ENCODE peak calls at places on chromosomes 1 and 21, in seven cellular contexts. T is GM12891, E is K562, N is spleen, Q is stomach, W is HCT116, L is prostate gland. B is an unnamed sample.

GRCh38 chr1:48693674-48694347 is 82.9 kb downstream of the BEND5 start:
- DNase-seq in E (no peak), W (no peak), N (no peak), Q (no peak), T (no peak), L (no peak), B (no peak)

GRCh38 chr1:6638226-6638625 is 13.6 kb downstream of the THAP3 start:
- DNase-seq in N (no peak), T (no peak), Q (no peak), L (peak), E (no peak), W (no peak), B (no peak)

GRCh38 chr1:117794073-117794472 is 135.3 kb downstream of the GDAP2 start:
- DNase-seq in T (no peak), L (no peak), Q (no peak), W (no peak), E (no peak), N (no peak), B (no peak)

GRCh38 chr1:17217607-17218006 is 12.7 kb downstream of the PADI1 start:
- DNase-seq in L (no peak), T (no peak), E (no peak), W (no peak), Q (no peak), N (no peak), B (no peak)

GRCh38 chr1:31625561-31626272 is 8.2 kb downstream of the HCRTR1 start:
- DNase-seq in Q (no peak), W (no peak), N (no peak), T (no peak), L (no peak), E (no peak), B (no peak)

GRCh38 chr1:38994196-38994595 is 3.1 kb downstream of the AKIRIN1 start:
- DNase-seq in T (no peak), N (no peak), E (no peak), Q (no peak), W (no peak), L (no peak), B (no peak)

GRCh38 chr1:108643492-108644333 is 17.2 kb downstream of the HENMT1 start:
- DNase-seq in E (peak), L (peak), W (peak), Q (peak), N (no peak), T (peak), B (peak)

GRCh38 chr1:154837679-154838171 is 32.4 kb downstream of the KCNN3 start:
- DNase-seq in Q (peak), N (peak), E (no peak), L (no peak), T (peak), W (no peak), B (peak)

GRCh38 chr1:117658676-117659075 is 52.8 kb downstream of the TENT5C start:
- DNase-seq in T (no peak), Q (peak), W (no peak), N (peak), L (no peak), E (no peak), B (no peak)

GRCh38 chr1:2073382-2074230 is 23.4 kb downstream of the PRKCZ start:
- DNase-seq in L (no peak), E (peak), T (no peak), W (no peak), N (no peak), Q (no peak), B (no peak)

GRCh38 chr1:30407030-30407861 is 316.1 kb downstream of the MATN1 start:
- DNase-seq in E (no peak), T (no peak), Q (peak), N (peak), L (no peak), W (no peak), B (no peak)

GRCh38 chr1:160255761-160256300 is 6.5 kb downstream of the DCAF8 start:
- DNase-seq in N (no peak), E (no peak), L (no peak), Q (no peak), T (no peak), W (no peak), B (no peak)

GRCh38 chr1:99745684-99746083 is 20.8 kb downstream of the FRRS1 start:
- DNase-seq in N (no peak), E (no peak), W (no peak), T (no peak), L (no peak), Q (no peak), B (no peak)

GRCh38 chr1:119808972-119809550 is 2.2 kb downstream of the REG4 start:
- DNase-seq in W (peak), L (peak), N (peak), T (peak), E (peak), Q (peak), B (peak)

GRCh38 chr1:47184771-47185677 is 4.8 kb downstream of the PDZK1IP1 start:
- DNase-seq in L (no peak), N (peak), Q (peak), T (no peak), E (no peak), W (no peak), B (no peak)

GRCh38 chr1:205767248-205767647 is 8.0 kb downstream of the RAB29 start:
- DNase-seq in T (no peak), E (no peak), N (no peak), W (no peak), L (no peak), Q (no peak), B (no peak)

GRCh38 chr1:236092899-236093298 is 28.0 kb upstream of the NID1 start:
- DNase-seq in N (no peak), Q (no peak), E (no peak), W (no peak), T (no peak), L (no peak), B (no peak)

GRCh38 chr21:43348801-43349261 is 78.1 kb downstream of the SIK1 start:
- DNase-seq in E (no peak), Q (no peak), L (no peak), T (no peak), N (no peak), W (no peak), B (no peak)

GRCh38 chr1:161092621-161093028 is 3.3 kb upstream of the NECTIN4 start:
- DNase-seq in N (no peak), Q (no peak), W (no peak), T (no peak), L (no peak), E (no peak), B (no peak)

GRCh38 chr1:219174672-219175564 is 1.2 kb downstream of the LYPLAL1 start:
- DNase-seq in E (peak), W (no peak), Q (no peak), N (no peak), L (peak), T (no peak), B (no peak)

GRCh38 chr1:226973898-226974543 is 33.9 kb downstream of the COQ8A start:
- DNase-seq in N (no peak), T (no peak), W (no peak), E (no peak), Q (no peak), L (no peak), B (no peak)

GRCh38 chr1:115452600-115453329 is 114.7 kb upstream of the NGF start:
- DNase-seq in N (no peak), W (no peak), Q (no peak), E (no peak), T (no peak), L (no peak), B (no peak)

GRCh38 chr1:75616436-75617433 is 5.8 kb upstream of the SLC44A5 start:
- DNase-seq in T (no peak), L (no peak), N (peak), Q (no peak), W (no peak), E (no peak), B (no peak)

GRCh38 chr1:26122988-26123973 is 11.7 kb downstream of the PDIK1L start:
- DNase-seq in L (no peak), E (peak), W (no peak), T (no peak), N (no peak), Q (no peak), B (no peak)

GRCh38 chr1:27591622-27592021 is 12.3 kb downstream of the AHDC1 start:
- DNase-seq in T (no peak), W (no peak), Q (no peak), E (no peak), N (no peak), L (no peak), B (no peak)

GRCh38 chr1:227924168-227924837 is 23.4 kb downstream of the WNT9A start:
- DNase-seq in E (no peak), L (no peak), N (no peak), Q (no peak), W (no peak), T (no peak), B (no peak)

GRCh38 chr1:55626326-55626725 is 411.2 kb upstream of the USP24 start:
- DNase-seq in W (no peak), L (no peak), N (no peak), Q (no peak), E (no peak), T (no peak), B (no peak)

GRCh38 chr1:27623327-27624212 is 11.4 kb downstream of the FGR start:
- DNase-seq in E (no peak), N (no peak), L (no peak), Q (no peak), T (no peak), W (no peak), B (no peak)

GRCh38 chr1:207823880-207824566 is 72.2 kb downstream of the CD46 start:
- DNase-seq in W (peak), L (peak), Q (peak), T (no peak), E (no peak), N (peak), B (no peak)

GRCh38 chr1:207822124-207822601 is 70.3 kb downstream of the CD46 start:
- DNase-seq in Q (no peak), T (peak), E (no peak), N (peak), L (no peak), W (no peak), B (peak)

GRCh38 chr1:207823531-207823879 is 71.7 kb downstream of the CD46 start:
- DNase-seq in T (no peak), W (no peak), N (no peak), Q (no peak), E (no peak), L (no peak), B (no peak)

GRCh38 chr1:207821464-207822045 is 69.7 kb downstream of the CD46 start:
- DNase-seq in L (no peak), N (no peak), W (no peak), Q (no peak), T (no peak), E (no peak), B (no peak)

GRCh38 chr1:207822602-207823451 is 71.0 kb downstream of the CD46 start:
- DNase-seq in E (peak), W (no peak), Q (peak), L (peak), N (peak), T (peak), B (peak)
- TF ChIP-seq POLR2A in E (no peak), W (no peak), Q (no peak), L (peak), N (peak), T (peak), B (peak)

GRCh38 chr1:12462586-12462985 is 155.4 kb downstream of the DHRS3 start:
- DNase-seq in W (no peak), T (no peak), N (no peak), Q (no peak), L (no peak), E (no peak), B (no peak)

GRCh38 chr1:12465126-12465525 is 152.9 kb downstream of the DHRS3 start:
- DNase-seq in Q (no peak), W (no peak), T (no peak), E (no peak), N (no peak), L (no peak), B (no peak)

GRCh38 chr1:12464627-12465056 is 153.4 kb downstream of the DHRS3 start:
- DNase-seq in W (no peak), N (no peak), E (no peak), L (peak), Q (no peak), T (no peak), B (no peak)

GRCh38 chr1:12461764-12462163 is 156.2 kb downstream of the DHRS3 start:
- DNase-seq in W (no peak), T (no peak), E (no peak), Q (no peak), L (no peak), N (no peak), B (no peak)

DNA sequence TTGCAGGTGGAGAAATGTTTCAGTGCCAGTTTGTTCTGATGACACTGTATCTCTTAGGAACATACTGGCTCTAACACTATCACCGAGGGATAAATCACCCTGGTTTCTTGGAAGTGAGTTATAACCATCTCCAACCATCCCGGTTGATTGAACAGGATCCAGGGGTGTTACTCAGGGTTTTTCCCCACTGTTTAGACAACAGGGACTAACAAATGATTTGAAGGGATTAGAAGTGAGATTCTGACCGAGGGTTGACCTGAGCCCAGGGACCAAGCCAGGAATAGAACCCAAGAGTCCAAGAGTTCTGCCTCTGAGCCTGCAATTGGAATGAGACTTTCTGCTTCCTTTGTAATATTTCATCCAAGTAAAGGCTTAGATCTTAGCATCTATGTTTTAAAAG is 154.0 kb downstream of the DHRS3 start:
- DNase-seq in L (no peak), Q (no peak), N (no peak), W (no peak), E (no peak), T (no peak), B (no peak)
- TF ChIP-seq POLR2AphosphoS5 in L (peak), Q (peak), N (no peak), W (no peak), E (no peak), T (no peak), B (no peak)

DNA sequence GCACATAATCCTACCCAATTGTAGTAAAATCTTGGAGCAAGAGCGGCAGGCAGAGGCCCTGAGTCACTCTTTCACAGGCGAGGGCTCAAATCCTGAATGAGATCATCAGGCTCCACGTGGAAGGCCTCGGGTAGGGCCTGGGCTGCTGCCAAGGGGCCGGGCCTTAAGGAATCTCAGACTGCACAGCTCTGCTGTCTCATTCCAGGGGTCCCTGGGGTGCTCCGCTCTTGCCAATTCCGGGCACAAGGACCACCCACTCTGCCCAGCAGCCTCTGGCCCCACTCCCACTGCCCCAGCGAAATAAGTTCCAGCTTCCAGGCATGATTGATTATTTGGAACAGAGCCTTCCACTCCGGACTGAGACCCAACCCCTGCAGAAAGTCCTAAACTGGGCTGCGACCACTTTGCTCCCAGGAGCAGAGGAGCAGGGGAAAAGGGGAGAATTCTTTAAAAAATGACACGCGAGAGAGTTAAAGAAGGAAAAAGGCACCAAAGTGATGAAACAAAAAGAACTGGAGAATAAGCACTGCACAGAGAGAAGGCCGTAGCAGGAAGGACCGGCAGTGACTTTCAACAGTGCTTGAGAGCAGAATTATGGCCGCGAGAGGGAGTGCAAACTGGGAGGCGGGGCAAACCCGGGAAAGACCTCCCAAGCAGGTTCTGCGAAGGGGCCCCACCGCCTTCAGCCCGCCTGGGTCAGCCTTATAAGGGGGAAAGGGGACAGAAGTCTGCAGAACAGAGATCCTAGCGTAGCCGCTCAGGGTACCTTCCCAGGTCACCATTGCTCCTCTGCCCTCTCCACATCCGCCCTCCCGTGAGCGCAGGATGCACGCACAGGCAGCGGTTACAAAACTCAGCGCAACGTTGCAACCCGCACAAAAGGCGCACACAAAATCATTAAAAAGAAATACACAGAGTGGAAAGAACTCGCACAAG is 2.0 kb downstream of the ADAMTS1 start:
- DNase-seq in L (peak), N (peak), E (no peak), T (no peak), Q (peak), W (no peak), B (no peak)
- TF ChIP-seq POLR2A in L (peak), N (no peak), E (no peak), T (no peak), Q (no peak), W (no peak), B (no peak)

DNA sequence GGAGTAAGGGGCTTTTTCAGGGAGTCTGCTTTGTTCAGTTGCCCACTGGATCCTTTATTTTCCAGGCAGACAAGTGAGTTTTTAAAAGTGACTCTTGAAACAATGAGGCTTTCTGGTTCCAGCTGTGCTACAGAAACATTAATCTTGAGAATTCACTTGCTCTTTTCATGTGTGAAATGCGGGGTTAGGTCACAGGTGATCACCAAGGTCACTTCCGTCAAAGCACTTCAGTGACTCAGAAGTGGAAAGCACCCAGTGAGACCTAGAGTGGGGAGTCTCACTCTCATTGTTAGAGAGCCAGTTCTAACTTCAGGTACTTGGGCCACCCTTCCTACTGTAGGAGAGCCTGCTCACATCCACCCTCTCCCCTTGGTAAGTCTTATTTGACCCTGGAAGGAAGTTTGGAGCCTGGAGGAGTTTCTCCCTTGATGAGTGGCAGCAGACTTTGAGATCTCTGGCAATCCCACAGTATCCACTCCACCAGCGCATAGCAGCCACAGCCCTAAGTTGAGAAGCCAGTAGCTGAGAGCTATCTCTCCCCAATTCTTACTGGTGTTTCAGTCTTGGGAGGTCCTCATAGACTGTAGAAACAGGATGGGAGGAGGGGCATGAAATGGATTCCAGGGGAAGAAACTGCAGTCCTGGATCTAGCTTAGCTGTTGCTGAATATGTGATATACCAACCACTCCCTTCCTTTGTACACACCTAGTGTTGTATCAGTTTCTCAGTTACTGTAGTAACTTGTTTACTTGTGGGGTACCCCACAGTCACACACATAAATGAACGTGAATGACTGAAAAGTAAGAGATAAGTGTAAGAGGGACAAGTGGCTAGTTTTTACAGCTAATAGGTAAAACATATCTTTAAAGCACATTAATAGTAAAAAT is 3.1 kb downstream of the TACSTD2 start:
- DNase-seq in N (no peak), T (peak), Q (no peak), L (no peak), W (no peak), E (no peak), B (peak)
- TF ChIP-seq POLR2AphosphoS5 in N (no peak), T (peak), Q (peak), L (no peak), W (no peak), E (no peak), B (peak)

DNA sequence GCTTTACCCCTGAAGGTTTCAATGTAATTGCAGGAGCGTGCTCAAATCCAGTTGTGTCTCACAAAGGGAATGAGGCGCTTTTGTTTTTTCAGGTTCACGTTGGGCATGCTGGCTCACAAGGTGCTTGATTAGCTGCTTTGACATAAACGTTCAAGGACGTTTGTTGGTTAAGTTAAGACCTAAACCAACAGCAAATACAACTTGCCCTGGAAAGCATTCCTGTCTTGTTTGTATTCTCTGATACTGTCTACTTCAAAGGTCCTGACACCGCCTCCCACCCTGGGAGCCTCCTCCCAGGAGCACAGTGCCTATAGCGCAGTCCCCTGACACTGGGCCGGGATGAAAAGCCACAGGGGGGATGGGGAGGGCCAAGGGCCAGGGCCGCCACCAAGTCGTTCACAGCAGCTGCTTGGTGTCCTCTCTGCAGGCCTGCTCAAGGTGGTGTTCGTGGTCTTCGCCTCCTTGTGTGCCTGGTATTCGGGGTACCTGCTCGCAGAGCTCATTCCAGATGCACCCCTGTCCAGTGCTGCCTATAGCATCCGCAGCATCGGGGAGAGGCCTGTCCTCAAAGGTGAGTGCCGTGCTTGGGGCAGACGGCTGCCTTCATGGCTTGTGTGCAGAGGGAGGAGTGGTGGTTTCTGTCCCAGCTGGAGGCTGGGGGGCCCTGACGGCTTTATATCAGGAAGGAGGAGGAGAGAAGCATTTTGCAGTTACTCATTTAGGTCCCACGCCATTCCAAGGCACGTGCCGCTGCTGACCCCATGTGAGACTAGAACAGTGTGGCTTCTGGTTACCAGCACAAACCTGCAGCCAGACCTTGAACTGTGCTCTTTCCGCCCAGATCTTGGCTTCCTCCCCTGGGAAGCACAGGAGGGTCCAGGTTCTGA is 6.1 kb downstream of the FAM3B start:
- DNase-seq in E (no peak), T (no peak), Q (no peak), L (no peak), N (no peak), W (no peak), B (no peak)
- TF ChIP-seq POLR2A in E (no peak), T (no peak), Q (no peak), L (no peak), N (no peak), W (no peak), B (no peak)

B was measured in GM12892.